ENCODE peak calls at places on chromosomes 7 and 10, in seven cellular contexts. Z is RWPE2, E is thoracic aorta, O is psoas muscle, F is NB4, Q is cardiac muscle cell, P is suprapubic skin. M is an unnamed sample.
A peak's percentile ranks its signal among the peaks of the same experiment; 100 is the strongest.

GRCh38 chr10:42898037-42898960 is 115.7 kb downstream of the BMS1 start:
- DNase-seq in O (no peak), Q (no peak), P (no peak), Z (no peak), F (no peak), E (no peak), M (no peak)

GRCh38 chr7:46603780-46604725 is 683.0 kb upstream of the IGFBP3 start:
- DNase-seq in P (peak; percentile 96), Z (no peak), F (peak; percentile 42), Q (peak; percentile 73), O (peak; percentile 96), E (peak; percentile 90), M (peak; percentile 94)

GRCh38 chr10:43131906-43132305 is 6.3 kb upstream of the CSGALNACT2 start:
- DNase-seq in Q (no peak), O (no peak), P (no peak), F (no peak), Z (no peak), E (no peak), M (no peak)

GRCh38 chr10:70742537-70743429 is 42.4 kb downstream of the TBATA start:
- DNase-seq in O (no peak), P (no peak), Q (no peak), Z (no peak), F (peak; percentile 35), E (no peak), M (peak; percentile 54)

GRCh38 chr10:31362023-31362641 is 43.1 kb downstream of the ZEB1 start:
- DNase-seq in P (no peak), O (peak; percentile 49), Z (peak; percentile 54), F (no peak), Q (no peak), E (no peak), M (no peak)

GRCh38 chr10:112262556-112262955 is 20.6 kb upstream of the TECTB start:
- DNase-seq in Z (no peak), Q (no peak), E (no peak), F (no peak), P (no peak), O (no peak), M (no peak)

GRCh38 chr7:55019329-55019690 is 493 bp downstream of the EGFR start:
- DNase-seq in Q (peak; percentile 46), Z (no peak), E (no peak), F (no peak), P (peak; percentile 84), O (peak; percentile 90), M (peak; percentile 83)

GRCh38 chr10:53130337-53130736 is 357.8 kb upstream of the MBL2 start:
- DNase-seq in F (no peak), Z (no peak), O (no peak), E (no peak), Q (no peak), P (no peak), M (no peak)

GRCh38 chr7:82204694-82205093 is 238.9 kb downstream of the CACNA2D1 start:
- DNase-seq in F (peak; percentile 43), E (no peak), P (no peak), Q (no peak), Z (no peak), O (peak; percentile 90), M (peak; percentile 37)

GRCh38 chr10:6204063-6204340 is 1.3 kb downstream of the PFKFB3 start:
- DNase-seq in Z (no peak), O (peak; percentile 71), E (no peak), P (no peak), Q (peak; percentile 60), F (peak; percentile 8), M (no peak)

GRCh38 chr7:140669352-140669751 is 3.4 kb upstream of the ADCK2 start:
- DNase-seq in F (no peak), Q (no peak), P (no peak), E (no peak), O (no peak), Z (no peak), M (no peak)

GRCh38 chr10:47268696-47269095 is 31.3 kb upstream of the GDF10 start:
- DNase-seq in F (no peak), E (no peak), Q (no peak), Z (no peak), O (no peak), P (peak; percentile 31), M (no peak)

GRCh38 chr7:101986335-101986734 is 168.9 kb downstream of the CUX1 start:
- DNase-seq in P (no peak), Q (peak; percentile 18), E (no peak), F (no peak), O (no peak), Z (no peak), M (no peak)

GRCh38 chr7:130901209-130901783 is 167.3 kb upstream of the KLF14 start:
- DNase-seq in F (no peak), Q (no peak), O (peak; percentile 79), E (peak; percentile 66), P (no peak), Z (peak; percentile 94), M (peak; percentile 68)

GRCh38 chr7:151363182-151363581 is 21.6 kb downstream of the NUB1 start:
- DNase-seq in F (no peak), Z (no peak), Q (no peak), P (no peak), O (no peak), E (no peak), M (no peak)

GRCh38 chr10:6843477-6843876 is 263.4 kb upstream of the PRKCQ start:
- DNase-seq in Z (no peak), E (no peak), F (peak; percentile 65), Q (no peak), P (no peak), O (no peak), M (no peak)

GRCh38 chr10:14325325-14325955 is 5.3 kb downstream of the FRMD4A start:
- DNase-seq in E (peak; percentile 3), P (no peak), Z (no peak), Q (peak; percentile 64), F (peak; percentile 65), O (no peak), M (peak; percentile 22)

GRCh38 chr7:30679664-30680063 is 2.6 kb downstream of the CRHR2 start:
- DNase-seq in P (no peak), Q (no peak), E (no peak), O (no peak), Z (no peak), F (no peak), M (no peak)

GRCh38 chr7:46972205-46972604 is 609.7 kb downstream of the TNS3 start:
- DNase-seq in O (no peak), E (no peak), P (no peak), Z (no peak), Q (no peak), F (no peak), M (no peak)

GRCh38 chr7:129827467-129827990 is 125.2 kb downstream of the UBE2H start:
- DNase-seq in Q (no peak), E (no peak), Z (no peak), P (no peak), O (no peak), F (no peak), M (no peak)

GRCh38 chr10:83968052-83968451 is 171.3 kb upstream of the GHITM start:
- DNase-seq in F (no peak), O (no peak), Z (no peak), Q (no peak), P (no peak), E (no peak), M (no peak)

GRCh38 chr10:119139464-119140067 is 25.9 kb downstream of the SFXN4 start:
- DNase-seq in Z (no peak), Q (no peak), E (no peak), P (no peak), O (no peak), F (peak; percentile 79), M (peak; percentile 35)

DNA sequence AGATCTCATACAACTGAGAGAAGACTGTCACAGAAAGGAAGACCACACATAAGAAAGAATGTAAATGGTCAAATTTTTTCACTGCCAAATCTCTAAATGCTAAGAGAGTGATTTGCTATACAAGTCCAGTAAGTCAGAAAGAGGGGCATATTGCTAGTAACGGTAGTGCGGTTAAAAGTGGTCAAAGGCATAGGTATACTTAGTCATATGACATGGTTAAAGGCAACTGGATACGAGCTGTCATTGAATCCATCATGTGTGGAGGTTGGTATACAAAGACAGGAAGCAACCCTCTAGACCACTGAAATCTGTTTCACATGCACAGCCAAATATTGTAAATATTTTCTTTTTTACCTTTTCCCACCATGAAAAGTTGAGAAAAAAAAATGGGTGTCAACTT is 4.8 kb downstream of the INHBA start:
- DNase-seq in O (no peak), F (no peak), Z (no peak), E (no peak), P (no peak), Q (no peak), M (no peak)
- H3K4me3 ChIP-seq in O (peak overlapping the region; percentile 51), F (no peak overlapping the region), Z (peak overlapping the region; percentile 43), E (peak overlapping the region; percentile 72), P (peak overlapping the region; percentile 38), Q (peak overlapping the region; percentile 39), M (peak overlapping the region; percentile 61)

GRCh38 chr10:23493711-23494110 is 54.8 kb downstream of the OTUD1 start:
- DNase-seq in P (no peak), E (no peak), Q (no peak), Z (no peak), F (no peak), O (no peak), M (no peak)
- TF ChIP-seq CTCF in P (no peak), E (no peak), Q (no peak), Z (no peak), F (no peak), O (no peak), M (no peak)

DNA sequence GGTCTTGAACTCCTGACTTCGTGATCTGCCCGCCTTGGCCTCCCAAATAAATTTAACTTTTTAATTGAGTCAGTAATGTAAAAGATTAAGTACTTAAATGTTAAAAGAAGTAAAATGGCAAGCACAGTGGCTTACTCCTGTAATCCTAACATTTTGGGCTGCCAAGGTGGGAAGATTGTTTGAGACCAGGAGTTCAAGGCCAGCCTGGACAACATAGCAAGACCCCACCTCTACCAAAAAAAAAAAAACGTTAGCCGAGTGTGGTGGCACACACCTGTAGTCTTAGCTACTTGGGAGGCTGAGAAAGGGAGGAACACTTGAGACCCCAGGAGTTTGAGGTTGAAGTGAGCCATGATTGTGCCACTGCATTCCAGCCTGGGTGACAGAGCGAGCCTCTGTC is 26.1 kb downstream of the PHTF2 start:
- DNase-seq in O (no peak), Z (no peak), P (no peak), Q (no peak), F (no peak), E (no peak), M (no peak)
- H3K4me3 ChIP-seq in O (no peak overlapping the region), Z (no peak overlapping the region), P (no peak overlapping the region), Q (no peak overlapping the region), F (no peak overlapping the region), E (no peak overlapping the region), M (no peak overlapping the region)

GRCh38 chr10:73252445-73253225 is at the start of gene MRPS16:
- DNase-seq in O (peak; percentile 95), E (peak; percentile 92), P (peak; percentile 97), Z (peak; percentile 93), F (peak; percentile 99), Q (peak; percentile 95), M (peak; percentile 93)
- TF ChIP-seq CTCF in O (no peak), E (no peak), P (no peak), Z (no peak), F (no peak), Q (no peak), M (peak; percentile 14)

GRCh38 chr10:100370561-100370975 is 23.5 kb downstream of the SCD start:
- DNase-seq in Q (no peak), E (no peak), Z (no peak), F (peak; percentile 84), P (no peak), O (peak; percentile 60), M (no peak)
- H3K4me3 ChIP-seq in Q (no peak overlapping the region), E (no peak overlapping the region), Z (no peak overlapping the region), F (no peak overlapping the region), P (peak overlapping the region; percentile 26), O (peak overlapping the region; percentile 13), M (no peak overlapping the region)

M was measured in left ventricle myocardium inferior.